ENCODE peak calls at places on chromosomes 1 and 21, in ten cellular contexts. One of them, this sample, is unnamed.

GRCh38 chr1:59674605-59675004 is 140.1 kb upstream of the HOOK1 start:
- DNase-seq in cardiac muscle cell: peak; percentile 82
- DNase-seq in NCI-H748 treated with DMSO at 0.1 percent for 48 hours: no peak
- DNase-seq in GM06990: no peak
- DNase-seq in lower lobe of right lung: no peak
- DNase-seq in stimulated activated CD4-positive, alpha-beta T cell treated with anti-CD3 and anti-CD28 coated beads, Interleukin-2, amount 100 ng/mL, for 4 hours: no peak
- DNase-seq in NT2/D1: no peak
- DNase-seq in WTC11: no peak
- DNase-seq in activated T-cell treated with anti-CD3 and anti-CD28 coated beads, Interleukin-2, amount 50 U/mL, for 72 hours: no peak
- DNase-seq in astrocyte of the hippocampus: no peak
- DNase-seq in this sample: no peak

GRCh38 chr1:43366179-43366578 is 1.6 kb downstream of the ELOVL1 start:
- DNase-seq in NT2/D1: no peak
- DNase-seq in WTC11: peak; percentile 69
- DNase-seq in stimulated activated CD4-positive, alpha-beta T cell treated with anti-CD3 and anti-CD28 coated beads, Interleukin-2, amount 100 ng/mL, for 4 hours: no peak
- DNase-seq in GM06990: no peak
- DNase-seq in activated T-cell treated with anti-CD3 and anti-CD28 coated beads, Interleukin-2, amount 50 U/mL, for 72 hours: peak; percentile 13
- DNase-seq in NCI-H748 treated with DMSO at 0.1 percent for 48 hours: no peak
- DNase-seq in cardiac muscle cell: no peak
- DNase-seq in lower lobe of right lung: peak; percentile 72
- DNase-seq in astrocyte of the hippocampus: no peak
- DNase-seq in this sample: no peak

GRCh38 chr1:6172549-6172948 is 7.6 kb downstream of the CHD5 start:
- DNase-seq in stimulated activated CD4-positive, alpha-beta T cell treated with anti-CD3 and anti-CD28 coated beads, Interleukin-2, amount 100 ng/mL, for 4 hours: no peak
- DNase-seq in cardiac muscle cell: no peak
- DNase-seq in NCI-H748 treated with DMSO at 0.1 percent for 48 hours: no peak
- DNase-seq in lower lobe of right lung: no peak
- DNase-seq in WTC11: no peak
- DNase-seq in GM06990: no peak
- DNase-seq in activated T-cell treated with anti-CD3 and anti-CD28 coated beads, Interleukin-2, amount 50 U/mL, for 72 hours: no peak
- DNase-seq in astrocyte of the hippocampus: no peak
- DNase-seq in NT2/D1: no peak
- DNase-seq in this sample: no peak

GRCh38 chr1:210222288-210223006 is 10.1 kb upstream of the SERTAD4 start:
- DNase-seq in astrocyte of the hippocampus: peak; percentile 76
- DNase-seq in stimulated activated CD4-positive, alpha-beta T cell treated with anti-CD3 and anti-CD28 coated beads, Interleukin-2, amount 100 ng/mL, for 4 hours: no peak
- DNase-seq in NCI-H748 treated with DMSO at 0.1 percent for 48 hours: no peak
- DNase-seq in cardiac muscle cell: peak; percentile 31
- DNase-seq in activated T-cell treated with anti-CD3 and anti-CD28 coated beads, Interleukin-2, amount 50 U/mL, for 72 hours: no peak
- DNase-seq in GM06990: no peak
- DNase-seq in NT2/D1: peak; percentile 58
- DNase-seq in WTC11: no peak
- DNase-seq in lower lobe of right lung: peak; percentile 61
- DNase-seq in this sample: no peak

GRCh38 chr1:228141082-228141870 is 1.2 kb downstream of the GUK1 start:
- DNase-seq in NCI-H748 treated with DMSO at 0.1 percent for 48 hours: no peak
- DNase-seq in WTC11: no peak
- DNase-seq in lower lobe of right lung: peak; percentile 55
- DNase-seq in stimulated activated CD4-positive, alpha-beta T cell treated with anti-CD3 and anti-CD28 coated beads, Interleukin-2, amount 100 ng/mL, for 4 hours: no peak
- DNase-seq in cardiac muscle cell: peak; percentile 96
- DNase-seq in astrocyte of the hippocampus: peak; percentile 44
- DNase-seq in GM06990: peak; percentile 39
- DNase-seq in NT2/D1: no peak
- DNase-seq in activated T-cell treated with anti-CD3 and anti-CD28 coated beads, Interleukin-2, amount 50 U/mL, for 72 hours: peak; percentile 23
- DNase-seq in this sample: peak; percentile 53

GRCh38 chr1:5390497-5390896 is 601.7 kb downstream of the NPHP4 start:
- DNase-seq in NT2/D1: no peak
- DNase-seq in WTC11: no peak
- DNase-seq in GM06990: no peak
- DNase-seq in activated T-cell treated with anti-CD3 and anti-CD28 coated beads, Interleukin-2, amount 50 U/mL, for 72 hours: peak; percentile 19
- DNase-seq in astrocyte of the hippocampus: no peak
- DNase-seq in NCI-H748 treated with DMSO at 0.1 percent for 48 hours: no peak
- DNase-seq in stimulated activated CD4-positive, alpha-beta T cell treated with anti-CD3 and anti-CD28 coated beads, Interleukin-2, amount 100 ng/mL, for 4 hours: no peak
- DNase-seq in cardiac muscle cell: no peak
- DNase-seq in lower lobe of right lung: no peak
- DNase-seq in this sample: no peak

GRCh38 chr1:36766481-36766880 is 267.8 kb downstream of the GRIK3 start:
- DNase-seq in GM06990: no peak
- DNase-seq in NT2/D1: no peak
- DNase-seq in stimulated activated CD4-positive, alpha-beta T cell treated with anti-CD3 and anti-CD28 coated beads, Interleukin-2, amount 100 ng/mL, for 4 hours: no peak
- DNase-seq in cardiac muscle cell: no peak
- DNase-seq in WTC11: no peak
- DNase-seq in NCI-H748 treated with DMSO at 0.1 percent for 48 hours: no peak
- DNase-seq in activated T-cell treated with anti-CD3 and anti-CD28 coated beads, Interleukin-2, amount 50 U/mL, for 72 hours: no peak
- DNase-seq in astrocyte of the hippocampus: no peak
- DNase-seq in lower lobe of right lung: no peak
- DNase-seq in this sample: no peak

GRCh38 chr1:159825564-159825963 is 1.1 kb upstream of the SLAMF8 start:
- DNase-seq in cardiac muscle cell: no peak
- DNase-seq in activated T-cell treated with anti-CD3 and anti-CD28 coated beads, Interleukin-2, amount 50 U/mL, for 72 hours: no peak
- DNase-seq in NT2/D1: no peak
- DNase-seq in astrocyte of the hippocampus: no peak
- DNase-seq in stimulated activated CD4-positive, alpha-beta T cell treated with anti-CD3 and anti-CD28 coated beads, Interleukin-2, amount 100 ng/mL, for 4 hours: no peak
- DNase-seq in lower lobe of right lung: no peak
- DNase-seq in WTC11: no peak
- DNase-seq in NCI-H748 treated with DMSO at 0.1 percent for 48 hours: no peak
- DNase-seq in GM06990: no peak
- DNase-seq in this sample: no peak

GRCh38 chr1:156143765-156144489 is 9.5 kb upstream of the SEMA4A start:
- DNase-seq in NT2/D1: no peak
- DNase-seq in WTC11: no peak
- DNase-seq in astrocyte of the hippocampus: no peak
- DNase-seq in stimulated activated CD4-positive, alpha-beta T cell treated with anti-CD3 and anti-CD28 coated beads, Interleukin-2, amount 100 ng/mL, for 4 hours: no peak
- DNase-seq in cardiac muscle cell: no peak
- DNase-seq in lower lobe of right lung: no peak
- DNase-seq in GM06990: no peak
- DNase-seq in activated T-cell treated with anti-CD3 and anti-CD28 coated beads, Interleukin-2, amount 50 U/mL, for 72 hours: no peak
- DNase-seq in NCI-H748 treated with DMSO at 0.1 percent for 48 hours: no peak
- DNase-seq in this sample: no peak

GRCh38 chr1:12064073-12064969 is 1.2 kb downstream of the TNFRSF8 start:
- DNase-seq in NT2/D1: no peak
- DNase-seq in activated T-cell treated with anti-CD3 and anti-CD28 coated beads, Interleukin-2, amount 50 U/mL, for 72 hours: no peak
- DNase-seq in WTC11: no peak
- DNase-seq in cardiac muscle cell: no peak
- DNase-seq in GM06990: no peak
- DNase-seq in stimulated activated CD4-positive, alpha-beta T cell treated with anti-CD3 and anti-CD28 coated beads, Interleukin-2, amount 100 ng/mL, for 4 hours: no peak
- DNase-seq in astrocyte of the hippocampus: no peak
- DNase-seq in lower lobe of right lung: no peak
- DNase-seq in NCI-H748 treated with DMSO at 0.1 percent for 48 hours: no peak
- DNase-seq in this sample: no peak

GRCh38 chr21:15638856-15639549 is 90.8 kb upstream of the USP25 start:
- DNase-seq in astrocyte of the hippocampus: peak; percentile 39
- DNase-seq in activated T-cell treated with anti-CD3 and anti-CD28 coated beads, Interleukin-2, amount 50 U/mL, for 72 hours: no peak
- DNase-seq in GM06990: no peak
- DNase-seq in cardiac muscle cell: peak; percentile 48
- DNase-seq in lower lobe of right lung: peak; percentile 81
- DNase-seq in WTC11: no peak
- DNase-seq in NCI-H748 treated with DMSO at 0.1 percent for 48 hours: no peak
- DNase-seq in stimulated activated CD4-positive, alpha-beta T cell treated with anti-CD3 and anti-CD28 coated beads, Interleukin-2, amount 100 ng/mL, for 4 hours: no peak
- DNase-seq in NT2/D1: no peak
- DNase-seq in this sample: no peak

GRCh38 chr1:5385400-5385799 is 606.8 kb downstream of the NPHP4 start:
- DNase-seq in astrocyte of the hippocampus: no peak
- DNase-seq in lower lobe of right lung: no peak
- DNase-seq in activated T-cell treated with anti-CD3 and anti-CD28 coated beads, Interleukin-2, amount 50 U/mL, for 72 hours: no peak
- DNase-seq in GM06990: no peak
- DNase-seq in NT2/D1: no peak
- DNase-seq in stimulated activated CD4-positive, alpha-beta T cell treated with anti-CD3 and anti-CD28 coated beads, Interleukin-2, amount 100 ng/mL, for 4 hours: no peak
- DNase-seq in NCI-H748 treated with DMSO at 0.1 percent for 48 hours: no peak
- DNase-seq in cardiac muscle cell: no peak
- DNase-seq in WTC11: no peak
- DNase-seq in this sample: no peak

This sample was measured in RKO.